ENCODE peak calls at places on chromosomes 7 and 10, in five cellular contexts. One of them, this sample, is unnamed.

GRCh38 chr10:132027423-132027983 is 38.2 kb upstream of the JAKMIP3 start:
- DNase-seq in stimulated activated CD8-positive, alpha-beta memory T cell treated with anti-CD3 and anti-CD28 coated beads, Interleukin-2, amount 100 ng/mL, for 48 hours: no peak
- DNase-seq in Ammon's horn: no peak
- DNase-seq in body of pancreas: no peak
- DNase-seq in amniotic epithelial cell: peak
- DNase-seq in this sample: no peak

GRCh38 chr10:110671788-110672579 is 27.8 kb downstream of the RBM20 start:
- DNase-seq in stimulated activated CD8-positive, alpha-beta memory T cell treated with anti-CD3 and anti-CD28 coated beads, Interleukin-2, amount 100 ng/mL, for 48 hours: peak
- DNase-seq in Ammon's horn: peak
- DNase-seq in body of pancreas: peak
- DNase-seq in amniotic epithelial cell: peak
- DNase-seq in this sample: peak

GRCh38 chr10:74825033-74825370 is 1.4 kb upstream of the KAT6B start:
- DNase-seq in stimulated activated CD8-positive, alpha-beta memory T cell treated with anti-CD3 and anti-CD28 coated beads, Interleukin-2, amount 100 ng/mL, for 48 hours: no peak
- DNase-seq in Ammon's horn: peak
- DNase-seq in body of pancreas: peak
- DNase-seq in amniotic epithelial cell: no peak
- DNase-seq in this sample: peak

GRCh38 chr10:5292196-5292735 is 72.5 kb upstream of the UCN3 start:
- DNase-seq in stimulated activated CD8-positive, alpha-beta memory T cell treated with anti-CD3 and anti-CD28 coated beads, Interleukin-2, amount 100 ng/mL, for 48 hours: no peak
- DNase-seq in Ammon's horn: no peak
- DNase-seq in body of pancreas: no peak
- DNase-seq in amniotic epithelial cell: no peak
- DNase-seq in this sample: no peak

GRCh38 chr7:131225619-131226101 is 102.0 kb upstream of the MKLN1 start:
- DNase-seq in stimulated activated CD8-positive, alpha-beta memory T cell treated with anti-CD3 and anti-CD28 coated beads, Interleukin-2, amount 100 ng/mL, for 48 hours: no peak
- DNase-seq in Ammon's horn: no peak
- DNase-seq in body of pancreas: peak
- DNase-seq in amniotic epithelial cell: peak
- DNase-seq in this sample: peak

GRCh38 chr7:108094933-108095710 is 35.0 kb downstream of the LAMB4 start:
- DNase-seq in stimulated activated CD8-positive, alpha-beta memory T cell treated with anti-CD3 and anti-CD28 coated beads, Interleukin-2, amount 100 ng/mL, for 48 hours: no peak
- DNase-seq in Ammon's horn: peak
- DNase-seq in body of pancreas: peak
- DNase-seq in amniotic epithelial cell: peak
- DNase-seq in this sample: no peak

GRCh38 chr7:101402081-101402779 is 39.6 kb downstream of the COL26A1 start:
- DNase-seq in stimulated activated CD8-positive, alpha-beta memory T cell treated with anti-CD3 and anti-CD28 coated beads, Interleukin-2, amount 100 ng/mL, for 48 hours: no peak
- DNase-seq in Ammon's horn: no peak
- DNase-seq in body of pancreas: peak
- DNase-seq in amniotic epithelial cell: peak
- DNase-seq in this sample: no peak

GRCh38 chr7:35630573-35630972 is 64.4 kb downstream of the HERPUD2 start:
- DNase-seq in stimulated activated CD8-positive, alpha-beta memory T cell treated with anti-CD3 and anti-CD28 coated beads, Interleukin-2, amount 100 ng/mL, for 48 hours: no peak
- DNase-seq in Ammon's horn: peak
- DNase-seq in body of pancreas: no peak
- DNase-seq in amniotic epithelial cell: peak
- DNase-seq in this sample: no peak

GRCh38 chr10:130984686-130985085 is 326.8 kb downstream of the TCERG1L start:
- DNase-seq in stimulated activated CD8-positive, alpha-beta memory T cell treated with anti-CD3 and anti-CD28 coated beads, Interleukin-2, amount 100 ng/mL, for 48 hours: no peak
- DNase-seq in Ammon's horn: no peak
- DNase-seq in body of pancreas: no peak
- DNase-seq in amniotic epithelial cell: no peak
- DNase-seq in this sample: no peak

GRCh38 chr10:34889004-34889869 is 74.1 kb upstream of the PARD3 start:
- DNase-seq in stimulated activated CD8-positive, alpha-beta memory T cell treated with anti-CD3 and anti-CD28 coated beads, Interleukin-2, amount 100 ng/mL, for 48 hours: no peak
- DNase-seq in Ammon's horn: no peak
- DNase-seq in body of pancreas: no peak
- DNase-seq in amniotic epithelial cell: no peak
- DNase-seq in this sample: no peak

GRCh38 chr10:121540773-121541395 is 57.4 kb downstream of the FGFR2 start:
- DNase-seq in stimulated activated CD8-positive, alpha-beta memory T cell treated with anti-CD3 and anti-CD28 coated beads, Interleukin-2, amount 100 ng/mL, for 48 hours: no peak
- DNase-seq in Ammon's horn: no peak
- DNase-seq in body of pancreas: peak
- DNase-seq in amniotic epithelial cell: no peak
- DNase-seq in this sample: no peak

GRCh38 chr7:141654551-141654950 is 47.4 kb downstream of the DENND11 start:
- DNase-seq in stimulated activated CD8-positive, alpha-beta memory T cell treated with anti-CD3 and anti-CD28 coated beads, Interleukin-2, amount 100 ng/mL, for 48 hours: no peak
- DNase-seq in Ammon's horn: peak
- DNase-seq in body of pancreas: peak
- DNase-seq in amniotic epithelial cell: peak
- DNase-seq in this sample: peak

GRCh38 chr7:29974286-29974685 is 15.3 kb downstream of the SCRN1 start:
- DNase-seq in stimulated activated CD8-positive, alpha-beta memory T cell treated with anti-CD3 and anti-CD28 coated beads, Interleukin-2, amount 100 ng/mL, for 48 hours: no peak
- DNase-seq in Ammon's horn: no peak
- DNase-seq in body of pancreas: no peak
- DNase-seq in amniotic epithelial cell: peak
- DNase-seq in this sample: no peak

GRCh38 chr10:24731942-24732341 is 8.3 kb upstream of the ARHGAP21 start:
- DNase-seq in stimulated activated CD8-positive, alpha-beta memory T cell treated with anti-CD3 and anti-CD28 coated beads, Interleukin-2, amount 100 ng/mL, for 48 hours: no peak
- DNase-seq in Ammon's horn: no peak
- DNase-seq in body of pancreas: no peak
- DNase-seq in amniotic epithelial cell: no peak
- DNase-seq in this sample: no peak

GRCh38 chr7:514651-515598 is 4.7 kb downstream of the PDGFA start:
- DNase-seq in stimulated activated CD8-positive, alpha-beta memory T cell treated with anti-CD3 and anti-CD28 coated beads, Interleukin-2, amount 100 ng/mL, for 48 hours: no peak
- DNase-seq in Ammon's horn: peak
- DNase-seq in body of pancreas: peak
- DNase-seq in amniotic epithelial cell: peak
- DNase-seq in this sample: peak

GRCh38 chr10:42574336-42574735 is 64.0 kb downstream of the ZNF33B start:
- DNase-seq in stimulated activated CD8-positive, alpha-beta memory T cell treated with anti-CD3 and anti-CD28 coated beads, Interleukin-2, amount 100 ng/mL, for 48 hours: no peak
- DNase-seq in Ammon's horn: no peak
- DNase-seq in body of pancreas: no peak
- DNase-seq in amniotic epithelial cell: no peak
- DNase-seq in this sample: no peak

GRCh38 chr10:8023851-8024250 is 30.6 kb upstream of the GATA3 start:
- DNase-seq in stimulated activated CD8-positive, alpha-beta memory T cell treated with anti-CD3 and anti-CD28 coated beads, Interleukin-2, amount 100 ng/mL, for 48 hours: no peak
- DNase-seq in Ammon's horn: no peak
- DNase-seq in body of pancreas: no peak
- DNase-seq in amniotic epithelial cell: no peak
- DNase-seq in this sample: no peak

GRCh38 chr10:22992075-22992474 is 64.2 kb downstream of the ARMC3 start:
- DNase-seq in stimulated activated CD8-positive, alpha-beta memory T cell treated with anti-CD3 and anti-CD28 coated beads, Interleukin-2, amount 100 ng/mL, for 48 hours: no peak
- DNase-seq in Ammon's horn: no peak
- DNase-seq in body of pancreas: no peak
- DNase-seq in amniotic epithelial cell: no peak
- DNase-seq in this sample: no peak

GRCh38 chr7:140316165-140316661 is 82.1 kb downstream of the SLC37A3 start:
- DNase-seq in stimulated activated CD8-positive, alpha-beta memory T cell treated with anti-CD3 and anti-CD28 coated beads, Interleukin-2, amount 100 ng/mL, for 48 hours: no peak
- DNase-seq in Ammon's horn: peak
- DNase-seq in body of pancreas: peak
- DNase-seq in amniotic epithelial cell: peak
- DNase-seq in this sample: peak

GRCh38 chr7:146129296-146129695 is 12.7 kb downstream of the CNTNAP2 start:
- DNase-seq in stimulated activated CD8-positive, alpha-beta memory T cell treated with anti-CD3 and anti-CD28 coated beads, Interleukin-2, amount 100 ng/mL, for 48 hours: no peak
- DNase-seq in Ammon's horn: no peak
- DNase-seq in body of pancreas: no peak
- DNase-seq in amniotic epithelial cell: no peak
- DNase-seq in this sample: no peak

GRCh38 chr7:125391921-125392320 is 462.3 kb upstream of the POT1 start:
- DNase-seq in stimulated activated CD8-positive, alpha-beta memory T cell treated with anti-CD3 and anti-CD28 coated beads, Interleukin-2, amount 100 ng/mL, for 48 hours: no peak
- DNase-seq in Ammon's horn: no peak
- DNase-seq in body of pancreas: no peak
- DNase-seq in amniotic epithelial cell: no peak
- DNase-seq in this sample: no peak

GRCh38 chr10:77328272-77328816 is 309.3 kb downstream of the KCNMA1 start:
- DNase-seq in stimulated activated CD8-positive, alpha-beta memory T cell treated with anti-CD3 and anti-CD28 coated beads, Interleukin-2, amount 100 ng/mL, for 48 hours: no peak
- DNase-seq in Ammon's horn: no peak
- DNase-seq in body of pancreas: peak
- DNase-seq in amniotic epithelial cell: no peak
- DNase-seq in this sample: no peak

GRCh38 chr10:29174389-29174788 is 114.5 kb upstream of the LYZL1 start:
- DNase-seq in stimulated activated CD8-positive, alpha-beta memory T cell treated with anti-CD3 and anti-CD28 coated beads, Interleukin-2, amount 100 ng/mL, for 48 hours: no peak
- DNase-seq in Ammon's horn: no peak
- DNase-seq in body of pancreas: no peak
- DNase-seq in amniotic epithelial cell: peak
- DNase-seq in this sample: no peak

GRCh38 chr7:101923276-101923985 is 106.0 kb downstream of the CUX1 start:
- DNase-seq in stimulated activated CD8-positive, alpha-beta memory T cell treated with anti-CD3 and anti-CD28 coated beads, Interleukin-2, amount 100 ng/mL, for 48 hours: no peak
- DNase-seq in Ammon's horn: no peak
- DNase-seq in body of pancreas: no peak
- DNase-seq in amniotic epithelial cell: peak
- DNase-seq in this sample: no peak